ENCODE peak calls at places on chromosome 1, in four cellular contexts. W is endodermal cell; Q is ACHN; F is activated naive CD4-positive, alpha-beta T cell. T is an unnamed sample.
A peak's percentile ranks its signal among the peaks of the same experiment; 100 is the strongest.

GRCh38 chr1:23759277-23759676 is 16.0 kb downstream of the ELOA start:
- DNase-seq in W (no peak), Q (no peak), F (no peak), T (no peak)

GRCh38 chr1:48931571-48932251 is 155.0 kb upstream of the BEND5 start:
- DNase-seq in W (no peak), Q (peak; percentile 61), F (no peak), T (peak; percentile 26)

GRCh38 chr1:94144836-94145235 is 23.9 kb upstream of the ABCA4 start:
- DNase-seq in W (no peak), Q (no peak), F (no peak), T (no peak)

GRCh38 chr1:174744886-174745285 is 254.9 kb upstream of the CACYBP start:
- DNase-seq in W (no peak), Q (no peak), F (no peak), T (no peak)

GRCh38 chr1:4371849-4372248 is 282.6 kb upstream of the AJAP1 start:
- DNase-seq in W (no peak), Q (no peak), F (no peak), T (no peak)

GRCh38 chr1:82225407-82226197 is 424.9 kb downstream of the ADGRL2 start:
- DNase-seq in W (no peak), Q (peak; percentile 54), F (no peak), T (no peak)

GRCh38 chr1:47849611-47850261 is 147.4 kb downstream of the TRABD2B start:
- DNase-seq in W (peak; percentile 35), Q (no peak), F (no peak), T (no peak)

GRCh38 chr1:214067853-214068703 is 80.3 kb downstream of the PROX1 start:
- DNase-seq in W (no peak), Q (no peak), F (no peak), T (no peak)

GRCh38 chr1:200165493-200166220 is 138.1 kb downstream of the NR5A2 start:
- DNase-seq in W (no peak), Q (no peak), F (no peak), T (no peak)

GRCh38 chr1:171081220-171081993 is 9.3 kb upstream of the FMO3 start:
- DNase-seq in W (no peak), Q (peak; percentile 24), F (no peak), T (peak; percentile 17)

GRCh38 chr1:222777977-222778376 is 36.9 kb upstream of the DISP1 start:
- DNase-seq in W (no peak), Q (no peak), F (no peak), T (no peak)

GRCh38 chr1:55211456-55211855 is 3.7 kb downstream of the USP24 start:
- DNase-seq in W (no peak), Q (no peak), F (no peak), T (no peak)

GRCh38 chr1:212452323-212453155 is 19.8 kb downstream of the NENF start:
- DNase-seq in W (no peak), Q (no peak), F (no peak), T (no peak)

GRCh38 chr1:94961994-94962744 is 35.3 kb upstream of the CNN3 start:
- DNase-seq in W (no peak), Q (peak; percentile 32), F (no peak), T (no peak)

GRCh38 chr1:28199328-28200233 is 23.1 kb upstream of the PTAFR start:
- DNase-seq in W (no peak), Q (no peak), F (no peak), T (no peak)

GRCh38 chr1:19405761-19406481 is 79.4 kb downstream of the CAPZB start:
- DNase-seq in W (no peak), Q (no peak), F (no peak), T (no peak)

GRCh38 chr1:28507247-28507645 is 1.4 kb downstream of the RCC1 start:
- DNase-seq in W (no peak), Q (no peak), F (no peak), T (no peak)